ENCODE peak calls at places on chromosomes 1 and 21, in ten cellular contexts. One of them, this sample, is unnamed.

GRCh38 chr1:3668148-3668547 is 15.8 kb downstream of the TP73 start:
- DNase-seq in Calu3: no peak
- DNase-seq in GM04504: no peak
- DNase-seq in germinal center: no peak
- DNase-seq in GM13976: no peak
- DNase-seq in uterus: no peak
- DNase-seq in bronchial epithelial cell: no peak
- DNase-seq in memory B cell: no peak
- DNase-seq in HT1080: no peak
- DNase-seq in HCEC 1CT: no peak
- DNase-seq in this sample: no peak

GRCh38 chr1:58773406-58773840 is 10.4 kb downstream of the JUN start:
- DNase-seq in Calu3: peak
- DNase-seq in GM04504: no peak
- DNase-seq in germinal center: no peak
- DNase-seq in GM13976: peak
- DNase-seq in uterus: peak
- DNase-seq in bronchial epithelial cell: peak
- DNase-seq in memory B cell: peak
- DNase-seq in HT1080: peak
- DNase-seq in HCEC 1CT: peak
- DNase-seq in this sample: peak

GRCh38 chr1:66050123-66050522 is 257.4 kb downstream of the PDE4B start:
- DNase-seq in Calu3: no peak
- DNase-seq in GM04504: no peak
- DNase-seq in germinal center: no peak
- DNase-seq in GM13976: no peak
- DNase-seq in uterus: no peak
- DNase-seq in bronchial epithelial cell: no peak
- DNase-seq in memory B cell: no peak
- DNase-seq in HT1080: no peak
- DNase-seq in HCEC 1CT: no peak
- DNase-seq in this sample: no peak

GRCh38 chr1:53314096-53314495 is 13.8 kb downstream of the LRP8 start:
- DNase-seq in Calu3: no peak
- DNase-seq in GM04504: no peak
- DNase-seq in germinal center: no peak
- DNase-seq in GM13976: no peak
- DNase-seq in uterus: no peak
- DNase-seq in bronchial epithelial cell: no peak
- DNase-seq in memory B cell: no peak
- DNase-seq in HT1080: no peak
- DNase-seq in HCEC 1CT: no peak
- DNase-seq in this sample: no peak

GRCh38 chr21:16372546-16372945 is 642.8 kb downstream of the USP25 start:
- DNase-seq in Calu3: no peak
- DNase-seq in GM04504: no peak
- DNase-seq in germinal center: no peak
- DNase-seq in GM13976: no peak
- DNase-seq in uterus: no peak
- DNase-seq in bronchial epithelial cell: no peak
- DNase-seq in memory B cell: no peak
- DNase-seq in HT1080: no peak
- DNase-seq in HCEC 1CT: no peak
- DNase-seq in this sample: no peak

GRCh38 chr1:19232526-19232851 is 18.8 kb downstream of the EMC1 start:
- DNase-seq in Calu3: no peak
- DNase-seq in GM04504: no peak
- DNase-seq in germinal center: no peak
- DNase-seq in GM13976: no peak
- DNase-seq in uterus: no peak
- DNase-seq in bronchial epithelial cell: no peak
- DNase-seq in memory B cell: no peak
- DNase-seq in HT1080: no peak
- DNase-seq in HCEC 1CT: no peak
- DNase-seq in this sample: no peak

GRCh38 chr1:205518616-205519540 is 14.4 kb downstream of the CDK18 start:
- DNase-seq in Calu3: no peak
- DNase-seq in GM04504: no peak
- DNase-seq in germinal center: no peak
- DNase-seq in GM13976: no peak
- DNase-seq in uterus: no peak
- DNase-seq in bronchial epithelial cell: no peak
- DNase-seq in memory B cell: no peak
- DNase-seq in HT1080: no peak
- DNase-seq in HCEC 1CT: no peak
- DNase-seq in this sample: no peak

GRCh38 chr1:224201336-224201735 is 18.3 kb downstream of the DEGS1 start:
- DNase-seq in Calu3: no peak
- DNase-seq in GM04504: no peak
- DNase-seq in germinal center: no peak
- DNase-seq in GM13976: no peak
- DNase-seq in uterus: no peak
- DNase-seq in bronchial epithelial cell: no peak
- DNase-seq in memory B cell: no peak
- DNase-seq in HT1080: no peak
- DNase-seq in HCEC 1CT: no peak
- DNase-seq in this sample: no peak

GRCh38 chr21:37059181-37059580 is 13.7 kb downstream of the PIGP start:
- DNase-seq in Calu3: no peak
- DNase-seq in GM04504: no peak
- DNase-seq in germinal center: no peak
- DNase-seq in GM13976: no peak
- DNase-seq in uterus: no peak
- DNase-seq in bronchial epithelial cell: no peak
- DNase-seq in memory B cell: no peak
- DNase-seq in HT1080: no peak
- DNase-seq in HCEC 1CT: no peak
- DNase-seq in this sample: no peak

GRCh38 chr1:103496014-103496635 is 29.4 kb upstream of the RNPC3 start:
- DNase-seq in Calu3: no peak
- DNase-seq in GM04504: no peak
- DNase-seq in germinal center: no peak
- DNase-seq in GM13976: no peak
- DNase-seq in uterus: no peak
- DNase-seq in bronchial epithelial cell: peak
- DNase-seq in memory B cell: no peak
- DNase-seq in HT1080: peak
- DNase-seq in HCEC 1CT: peak
- DNase-seq in this sample: no peak

GRCh38 chr1:82220754-82221153 is 420.0 kb downstream of the ADGRL2 start:
- DNase-seq in Calu3: no peak
- DNase-seq in GM04504: no peak
- DNase-seq in germinal center: no peak
- DNase-seq in GM13976: no peak
- DNase-seq in uterus: no peak
- DNase-seq in bronchial epithelial cell: no peak
- DNase-seq in memory B cell: no peak
- DNase-seq in HT1080: no peak
- DNase-seq in HCEC 1CT: no peak
- DNase-seq in this sample: no peak

GRCh38 chr21:41973861-41974751 is 20.3 kb upstream of the C2CD2 start:
- DNase-seq in Calu3: no peak
- DNase-seq in GM04504: no peak
- DNase-seq in germinal center: peak
- DNase-seq in GM13976: peak
- DNase-seq in uterus: peak
- DNase-seq in bronchial epithelial cell: no peak
- DNase-seq in memory B cell: no peak
- DNase-seq in HT1080: no peak
- DNase-seq in HCEC 1CT: peak
- DNase-seq in this sample: peak